ENCODE peak calls at places on chromosomes 13 and 19, in five cellular contexts. H is GM23248; X is effector CD4-positive, alpha-beta T cell; E is mesenchymal stem cell; R is GM20000. Z is an unnamed sample.

GRCh38 chr19:1774999-1775772 is 21.9 kb downstream of the ONECUT3 start:
- DNase-seq in E (peak; percentile 16), R (peak; percentile 57), X (no peak), H (peak; percentile 26), Z (peak; percentile 20)

GRCh38 chr19:34676697-34677385 is at the start of gene SCGB2B2:
- DNase-seq in H (no peak), R (no peak), E (no peak), X (peak; percentile 67), Z (no peak)

GRCh38 chr13:77521595-77522367 is 13.7 kb upstream of the SCEL start:
- DNase-seq in R (no peak), H (peak; percentile 54), X (no peak), E (no peak), Z (no peak)

GRCh38 chr13:24194447-24194846 is 33.9 kb downstream of the SPATA13 start:
- DNase-seq in E (no peak), R (no peak), X (no peak), H (no peak), Z (no peak)

GRCh38 chr19:7869910-7870511 is 4.2 kb downstream of the PRR36 start:
- DNase-seq in H (peak; percentile 37), X (peak; percentile 42), R (no peak), E (peak; percentile 63), Z (no peak)

GRCh38 chr19:4518345-4519171 is at the start of gene PLIN4:
- DNase-seq in E (no peak), X (no peak), R (no peak), H (peak; percentile 49), Z (peak; percentile 27)

GRCh38 chr13:84645196-84646071 is 763.2 kb upstream of the SLITRK1 start:
- DNase-seq in E (peak; percentile 35), R (no peak), H (peak; percentile 81), X (no peak), Z (peak; percentile 22)

GRCh38 chr19:37817180-37817911 is 38.0 kb upstream of the ZNF573 start:
- DNase-seq in H (peak; percentile 59), E (no peak), X (no peak), R (no peak), Z (no peak)

GRCh38 chr19:18589380-18590272 is 1.0 kb downstream of the REX1BD start:
- DNase-seq in R (peak; percentile 81), H (peak; percentile 91), E (peak; percentile 79), X (peak; percentile 71), Z (peak; percentile 50)

GRCh38 chr19:8370176-8371010 is 6.4 kb downstream of the ANGPTL4 start:
- DNase-seq in H (no peak), E (peak; percentile 71), R (no peak), X (no peak), Z (no peak)

GRCh38 chr19:19315444-19315843 is 4.9 kb downstream of the SUGP1 start:
- DNase-seq in R (no peak), H (no peak), X (no peak), E (no peak), Z (no peak)

GRCh38 chr19:11475861-11476260 is 5.0 kb downstream of the ELAVL3 start:
- DNase-seq in H (no peak), R (no peak), X (no peak), E (no peak), Z (no peak)

GRCh38 chr13:73767747-73768315 is 366.4 kb downstream of the KLF12 start:
- DNase-seq in R (peak; percentile 10), X (peak; percentile 14), E (no peak), H (no peak), Z (no peak)

GRCh38 chr19:15185188-15185587 is 15.6 kb downstream of the NOTCH3 start:
- DNase-seq in H (no peak), E (no peak), R (no peak), X (no peak), Z (no peak)

GRCh38 chr13:51590966-51591627 is 6.8 kb downstream of the WDFY2 start:
- DNase-seq in R (no peak), E (peak; percentile 99), H (peak; percentile 96), X (no peak), Z (peak; percentile 100)

GRCh38 chr13:34765446-34766180 is 176.5 kb upstream of the NBEA start:
- DNase-seq in H (no peak), R (no peak), X (no peak), E (no peak), Z (no peak)

GRCh38 chr13:99395436-99395835 is 88.2 kb upstream of the GPR183 start:
- DNase-seq in E (no peak), X (no peak), H (no peak), R (no peak), Z (no peak)

GRCh38 chr19:41350735-41351338 is 2.9 kb downstream of the TGFB1 start:
- DNase-seq in E (peak; percentile 35), H (peak; percentile 53), X (no peak), R (no peak), Z (peak; percentile 42)

GRCh38 chr13:90049989-90050671 is 1297.4 kb upstream of the MIR17HG start:
- DNase-seq in H (no peak), E (no peak), X (no peak), R (no peak), Z (no peak)

GRCh38 chr19:12244370-12244769 is 50.3 kb downstream of the ZNF44 start:
- DNase-seq in H (no peak), E (no peak), X (no peak), R (no peak), Z (no peak)

Z was measured in amniotic epithelial cell.